ENCODE peak calls at places on chromosomes 1 and 21, in ten cellular contexts. N, F, W, S, P, Y, Q, O, B and C are unnamed samples.

GRCh38 chr21:34971656-34972055 is 77.4 kb downstream of the RUNX1 start:
- DNase-seq in N (no peak), F (no peak), W (no peak), S (no peak), P (no peak), Y (no peak), Q (no peak), O (no peak), B (no peak), C (no peak)

GRCh38 chr1:205324781-205325180 is 3.2 kb upstream of the NUAK2 start:
- DNase-seq in N (peak; percentile 52), F (no peak), W (no peak), S (no peak), P (no peak), Y (no peak), Q (no peak), O (no peak), B (no peak), C (no peak)

GRCh38 chr1:46811053-46811452 is 12.2 kb downstream of the CYP4B1 start:
- DNase-seq in N (no peak), F (no peak), W (no peak), S (no peak), P (no peak), Y (no peak), Q (no peak), O (no peak), B (no peak), C (no peak)

GRCh38 chr1:98086156-98086555 is 165.3 kb upstream of the DPYD start:
- DNase-seq in N (no peak), F (no peak), W (no peak), S (no peak), P (no peak), Y (no peak), Q (no peak), O (no peak), B (no peak), C (no peak)

GRCh38 chr21:28337319-28337718 is 655.4 kb downstream of the LTN1 start:
- DNase-seq in N (peak; percentile 45), F (no peak), W (no peak), S (no peak), P (peak; percentile 8), Y (no peak), Q (no peak), O (no peak), B (no peak), C (no peak)

GRCh38 chr1:28494737-28495136 is 11.1 kb upstream of the RCC1 start:
- DNase-seq in N (no peak), F (no peak), W (no peak), S (no peak), P (no peak), Y (no peak), Q (no peak), O (no peak), B (no peak), C (no peak)

GRCh38 chr1:66623812-66624211 is 89.9 kb downstream of the SGIP1 start:
- DNase-seq in N (no peak), F (no peak), W (no peak), S (no peak), P (no peak), Y (no peak), Q (no peak), O (no peak), B (no peak), C (no peak)

GRCh38 chr1:224456637-224456953 is 22.0 kb upstream of the WDR26 start:
- DNase-seq in N (no peak), F (no peak), W (no peak), S (no peak), P (no peak), Y (no peak), Q (no peak), O (no peak), B (no peak), C (peak; percentile 66)

GRCh38 chr1:246565751-246566127 is 322 bp downstream of the TFB2M start:
- DNase-seq in N (peak; percentile 79), F (no peak), W (no peak), S (no peak), P (no peak), Y (no peak), Q (no peak), O (no peak), B (no peak), C (no peak)

GRCh38 chr1:242019018-242019417 is 20.1 kb upstream of the MAP1LC3C start:
- DNase-seq in N (no peak), F (no peak), W (no peak), S (no peak), P (no peak), Y (no peak), Q (no peak), O (no peak), B (no peak), C (no peak)

GRCh38 chr1:212401838-212402582 is 12.7 kb downstream of the PACC1 start:
- DNase-seq in N (no peak), F (no peak), W (no peak), S (no peak), P (no peak), Y (no peak), Q (no peak), O (no peak), B (no peak), C (no peak)

GRCh38 chr1:110150330-110151174 is at the start of gene SLC6A17:
- DNase-seq in N (peak; percentile 75), F (peak; percentile 65), W (peak; percentile 58), S (no peak), P (peak; percentile 82), Y (no peak), Q (no peak), O (no peak), B (no peak), C (no peak)
- TF ChIP-seq CTCF in N (no peak), F (no peak), W (no peak), S (no peak), P (no peak), Y (no peak), Q (no peak), O (no peak), B (no peak), C (no peak)

GRCh38 chr21:46205766-46206162 is 21.5 kb upstream of the SPATC1L start:
- DNase-seq in N (no peak), F (no peak), W (peak; percentile 65), S (no peak), P (no peak), Y (peak; percentile 3), Q (no peak), O (no peak), B (no peak), C (no peak)

GRCh38 chr21:46205121-46205520 is 20.9 kb upstream of the SPATC1L start:
- DNase-seq in N (no peak), F (no peak), W (peak; percentile 43), S (no peak), P (peak; percentile 6), Y (no peak), Q (no peak), O (no peak), B (no peak), C (no peak)

GRCh38 chr21:46207920-46208571 is 20.5 kb downstream of the LSS start:
- DNase-seq in N (no peak), F (no peak), W (peak; percentile 44), S (no peak), P (no peak), Y (no peak), Q (no peak), O (no peak), B (no peak), C (peak; percentile 41)

GRCh38 chr21:46207006-46207919 is 21.3 kb downstream of the LSS start:
- DNase-seq in N (no peak), F (no peak), W (peak; percentile 63), S (no peak), P (no peak), Y (no peak), Q (no peak), O (no peak), B (no peak), C (peak; percentile 34)

DNA sequence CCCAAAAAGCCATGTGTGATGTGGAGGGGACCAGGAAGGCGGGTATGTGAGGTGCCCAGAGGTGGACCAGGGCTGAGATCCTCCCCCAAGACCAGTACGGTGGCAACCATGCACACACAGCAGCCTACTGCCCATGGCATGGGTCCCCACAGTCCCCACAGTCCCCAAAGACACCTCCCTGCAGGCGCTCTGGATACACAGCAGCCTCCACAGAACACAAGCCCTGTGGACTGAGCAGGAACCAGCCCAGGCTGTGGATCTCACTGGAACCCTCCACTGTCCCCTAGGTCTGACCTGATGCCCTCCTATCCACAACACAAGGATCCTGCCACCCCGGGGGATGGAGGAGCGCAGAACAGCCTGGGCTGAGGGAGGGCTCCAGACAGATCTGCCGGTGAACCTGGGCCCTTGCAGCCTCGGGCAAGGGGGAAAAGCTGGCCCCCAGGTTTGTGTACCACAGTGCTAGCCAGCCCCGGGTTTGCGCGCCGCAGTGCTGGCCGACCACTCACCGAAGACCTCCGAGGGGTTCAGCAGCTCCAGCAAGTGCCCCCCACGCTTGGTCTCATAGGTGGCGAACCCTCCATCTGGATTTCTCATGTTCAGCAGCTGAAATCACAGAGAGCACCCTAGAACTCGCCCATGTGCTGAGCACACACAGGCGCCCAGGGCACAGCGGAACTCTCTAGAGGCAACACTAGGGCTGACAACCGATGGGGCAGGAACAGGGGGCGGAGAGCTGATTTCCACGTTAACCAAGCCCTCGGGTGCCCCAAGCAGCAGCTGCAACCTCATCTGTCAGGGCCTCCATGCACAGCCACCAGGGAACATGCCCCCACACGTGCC is 22.1 kb upstream of the SPATC1L start:
- DNase-seq in N (no peak), F (no peak), W (peak; percentile 66), S (no peak), P (no peak), Y (peak; percentile 4), Q (no peak), O (no peak), B (no peak), C (no peak)
- TF ChIP-seq POLR2AphosphoS5 in N (no peak), F (no peak), W (no peak), S (no peak), P (no peak), Y (no peak), Q (no peak), O (no peak), B (no peak), C (no peak)

DNA sequence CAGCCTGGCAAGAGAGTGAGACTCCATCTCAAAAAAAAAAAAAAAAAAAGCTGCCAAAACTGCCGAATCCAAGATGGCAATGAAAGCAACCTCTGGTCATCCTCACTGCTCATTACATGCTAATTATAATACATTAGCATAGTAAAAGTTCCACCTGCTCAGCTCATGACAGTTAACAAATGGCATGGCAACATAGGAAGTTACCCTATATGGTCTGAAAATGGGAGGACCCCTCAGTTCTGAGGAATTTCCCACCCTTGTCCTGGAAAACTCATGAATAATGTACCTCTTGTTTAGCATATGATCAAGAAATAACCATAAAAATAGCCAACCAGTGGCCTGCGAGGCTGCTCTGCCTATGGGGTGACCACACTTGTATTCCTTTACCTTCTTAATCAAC is 93.1 kb upstream of the PGBD5 start:
- DNase-seq in N (peak; percentile 54), F (no peak), W (no peak), S (no peak), P (no peak), Y (no peak), Q (no peak), O (no peak), B (no peak), C (no peak)
- H3K4me3 ChIP-seq in N (no peak overlapping the region), F (no peak overlapping the region), W (no peak overlapping the region), S (no peak overlapping the region), P (no peak overlapping the region), Y (no peak overlapping the region), Q (no peak overlapping the region), O (no peak overlapping the region), B (no peak overlapping the region), C (no peak overlapping the region)

DNA sequence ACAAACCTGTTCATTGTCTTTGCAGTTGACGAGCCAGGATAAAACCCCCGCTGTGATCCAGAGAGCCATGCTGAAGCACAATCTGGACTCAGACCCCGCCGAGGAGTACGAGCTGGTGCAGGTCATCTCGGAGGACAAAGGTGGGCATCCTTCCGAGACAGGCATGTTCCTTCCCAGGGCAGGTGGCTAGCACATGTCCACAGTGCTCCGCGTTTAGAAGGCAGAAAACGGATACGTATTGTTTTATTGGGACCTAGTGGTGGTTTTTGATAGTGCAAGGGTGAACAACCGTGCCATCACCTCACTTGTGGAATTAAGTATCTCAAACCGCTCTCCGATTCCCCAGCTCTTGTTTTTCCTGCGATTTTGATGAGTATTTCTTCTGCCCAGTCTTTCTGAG is 115.3 kb downstream of the COLGALT2 start:
- DNase-seq in N (peak; percentile 58), F (no peak), W (no peak), S (no peak), P (no peak), Y (no peak), Q (no peak), O (no peak), B (no peak), C (no peak)
- TF ChIP-seq CTCF in N (peak; percentile 15), F (no peak), W (no peak), S (no peak), P (peak; percentile 33), Y (no peak), Q (no peak), O (peak; percentile 16), B (no peak), C (no peak)